ENCODE peak calls at places on chromosomes 3 and 15, in five cellular contexts. O is GM12878; I is dorsolateral prefrontal cortex; S is CD8-positive, alpha-beta T cell; G is tibial artery. Y is an unnamed sample.

GRCh38 chr3:148218222-148218621 is 479.5 kb upstream of the AGTR1 start:
- DNase-seq in I (no peak), S (no peak), O (no peak), G (peak), Y (no peak)

GRCh38 chr3:67009716-67010115 is 11.6 kb downstream of the KBTBD8 start:
- DNase-seq in I (no peak), G (no peak), S (no peak), O (no peak), Y (no peak)

GRCh38 chr15:73983211-73983727 is 8.8 kb downstream of the STOML1 start:
- DNase-seq in I (no peak), G (peak), S (no peak), O (no peak), Y (no peak)

GRCh38 chr15:56058986-56059385 is 65.6 kb upstream of the NEDD4 start:
- DNase-seq in S (no peak), G (no peak), I (no peak), O (no peak), Y (no peak)

GRCh38 chr3:40070816-40071215 is 238.7 kb upstream of the EIF1B start:
- DNase-seq in S (no peak), G (no peak), O (no peak), I (no peak), Y (no peak)

GRCh38 chr15:62444104-62445027 is 279.3 kb upstream of the C2CD4B start:
- DNase-seq in G (no peak), O (no peak), S (no peak), I (peak), Y (no peak)

GRCh38 chr3:127074900-127075360 is 92.0 kb downstream of the PLXNA1 start:
- DNase-seq in I (peak), O (peak), S (no peak), G (peak), Y (peak)

GRCh38 chr3:110858549-110858948 is 213.1 kb upstream of the NECTIN3 start:
- DNase-seq in S (no peak), O (no peak), G (no peak), I (no peak), Y (no peak)

GRCh38 chr3:37082317-37082716 is 89.0 kb downstream of the MLH1 start:
- DNase-seq in O (no peak), I (no peak), G (no peak), S (no peak), Y (no peak)

GRCh38 chr15:72998226-72998625 is 54.0 kb upstream of the NEO1 start:
- DNase-seq in S (no peak), O (no peak), I (no peak), G (no peak), Y (no peak)

GRCh38 chr3:195838714-195839113 is 27.0 kb upstream of the MUC4 start:
- DNase-seq in G (no peak), O (no peak), S (no peak), I (no peak), Y (peak)

GRCh38 chr3:17639765-17640164 is 102.7 kb downstream of the TBC1D5 start:
- DNase-seq in O (no peak), S (no peak), G (peak), I (no peak), Y (no peak)

GRCh38 chr3:42688016-42688415 is 2.7 kb downstream of the KLHL40 start:
- DNase-seq in S (no peak), I (peak), O (no peak), G (peak), Y (no peak)

GRCh38 chr3:194944526-194944925 is 258.8 kb downstream of the FAM43A start:
- DNase-seq in G (no peak), I (no peak), O (no peak), S (no peak), Y (no peak)

GRCh38 chr15:60957111-60957510 is 272.0 kb downstream of the RORA start:
- DNase-seq in S (no peak), I (no peak), G (no peak), O (no peak), Y (no peak)

GRCh38 chr15:97077930-97078329 is 747.4 kb downstream of the NR2F2 start:
- DNase-seq in O (no peak), I (no peak), G (no peak), S (no peak), Y (no peak)

GRCh38 chr15:87829651-87830050 is 426.9 kb downstream of the NTRK3 start:
- DNase-seq in I (no peak), G (no peak), S (no peak), O (no peak), Y (no peak)

GRCh38 chr3:61807865-61808276 is 246.5 kb downstream of the PTPRG start:
- DNase-seq in G (no peak), I (no peak), O (no peak), S (no peak), Y (no peak)

GRCh38 chr3:177250108-177250507 is 52.8 kb upstream of the TBL1XR1 start:
- DNase-seq in S (no peak), O (no peak), G (no peak), I (no peak), Y (no peak)

GRCh38 chr3:13091898-13092620 is 18.8 kb upstream of the IQSEC1 start:
- DNase-seq in G (peak), O (no peak), S (peak), I (peak), Y (peak)

GRCh38 chr3:176766862-176767261 is 430.4 kb downstream of the TBL1XR1 start:
- DNase-seq in O (no peak), G (no peak), I (no peak), S (no peak), Y (no peak)

GRCh38 chr3:72426618-72427397 is 421.4 kb downstream of the SHQ1 start:
- DNase-seq in G (no peak), O (no peak), I (no peak), S (no peak), Y (peak)

GRCh38 chr3:197369545-197369944 is 71.1 kb upstream of the DLG1 start:
- DNase-seq in G (peak), I (no peak), O (no peak), S (no peak), Y (no peak)

GRCh38 chr15:90261811-90262210 is 3.7 kb upstream of the NGRN start:
- DNase-seq in I (peak), S (no peak), G (no peak), O (no peak), Y (no peak)

GRCh38 chr3:54326951-54327350 is 204.6 kb downstream of the CACNA2D3 start:
- DNase-seq in O (no peak), I (no peak), G (no peak), S (no peak), Y (no peak)

GRCh38 chr15:95263751-95264150 is 1032.4 kb downstream of the MCTP2 start:
- DNase-seq in G (no peak), I (no peak), S (no peak), O (no peak), Y (no peak)

DNA sequence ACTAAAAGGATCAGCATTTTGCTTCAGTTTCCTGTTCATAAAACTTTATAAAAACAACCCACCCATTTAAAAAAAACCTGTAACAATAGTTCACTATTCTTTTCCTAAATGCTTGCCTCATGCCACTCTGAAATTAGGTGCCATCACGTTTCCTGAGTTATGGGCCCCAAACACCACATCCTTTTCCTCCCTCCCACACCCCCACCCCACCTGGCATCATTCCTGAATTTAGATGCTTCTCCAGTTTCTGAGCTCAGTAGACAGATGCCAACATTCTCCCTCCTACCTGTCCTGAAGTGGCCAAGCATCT is 11.9 kb upstream of the ARHGEF3 start:
- DNase-seq in I (no peak), O (no peak), G (no peak), S (no peak), Y (no peak)
- H3K4me3 ChIP-seq in I (no peak), O (no peak), G (no peak), S (no peak), Y (no peak)

GRCh38 chr15:59632714-59633113 is 21.1 kb downstream of the GCNT3 start:
- DNase-seq in O (no peak), I (no peak), G (no peak), S (no peak), Y (no peak)
- TF ChIP-seq CTCF in O (peak), I (no peak), G (no peak), S (no peak), Y (peak)

DNA sequence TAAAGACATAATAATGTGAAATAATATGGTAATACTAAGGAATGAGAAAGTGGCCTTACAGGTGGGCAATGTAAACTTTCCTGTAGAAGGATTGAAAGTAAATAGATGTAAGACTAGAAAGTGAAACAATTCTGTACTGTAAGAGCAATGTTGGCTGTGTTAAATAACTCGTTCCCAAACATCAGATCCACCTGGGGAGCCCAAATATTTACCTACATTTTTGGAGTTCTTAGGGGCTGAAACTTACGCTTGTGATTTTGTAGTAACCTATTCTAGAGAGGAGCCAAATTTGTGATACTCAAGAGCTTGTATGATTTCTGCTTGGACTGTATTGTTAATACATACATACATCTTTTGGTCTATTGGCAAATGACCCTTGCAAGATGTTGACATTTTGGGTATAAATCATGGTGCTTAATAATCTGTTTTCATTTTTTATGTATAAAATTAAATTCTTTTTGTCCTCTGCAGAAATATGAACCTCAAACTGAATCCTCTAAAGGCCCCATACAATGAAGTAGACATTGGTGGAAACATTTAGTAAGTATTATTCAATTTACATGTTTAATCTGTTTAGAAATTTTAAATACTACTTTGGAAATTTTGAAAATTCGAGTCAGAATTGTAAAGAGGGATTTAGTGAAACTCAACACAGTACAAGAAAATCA is 8.5 kb upstream of the CHD2 start:
- DNase-seq in O (no peak), S (no peak), I (no peak), G (no peak), Y (no peak)
- H3K4me3 ChIP-seq in O (no peak), S (no peak), I (no peak), G (no peak), Y (no peak)

GRCh38 chr3:159486580-159486979 is 502.1 kb upstream of the IL12A start:
- DNase-seq in G (no peak), I (no peak), O (no peak), S (no peak), Y (peak)
- TF ChIP-seq CTCF in G (no peak), I (no peak), O (peak), S (no peak), Y (peak)

DNA sequence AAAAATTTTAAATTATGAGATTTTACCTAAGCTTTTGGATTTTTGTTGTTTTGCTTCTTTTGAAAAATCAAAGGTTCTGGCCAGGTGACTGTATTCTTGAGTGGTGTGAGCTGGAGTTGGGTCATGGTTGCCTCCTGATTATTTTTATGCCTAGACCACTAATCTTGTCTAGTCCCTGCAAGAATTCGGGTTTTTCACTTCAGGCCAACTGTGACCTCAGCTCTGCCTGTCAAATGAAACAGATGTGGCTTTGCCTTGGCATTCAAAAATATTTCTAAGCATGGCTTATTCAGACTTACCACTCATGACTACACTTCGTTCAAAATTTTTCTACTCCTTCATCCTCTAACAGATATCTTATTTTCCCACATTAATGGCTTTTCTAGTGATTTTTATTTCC is 25.4 kb upstream of the CDV3 start:
- DNase-seq in O (no peak), I (no peak), G (no peak), S (no peak), Y (no peak)
- H3K4me3 ChIP-seq in O (no peak), I (no peak), G (no peak), S (no peak), Y (no peak)

GRCh38 chr15:81108427-81108826 is 25.6 kb upstream of the CFAP161 start:
- DNase-seq in I (no peak), S (no peak), G (no peak), O (no peak), Y (peak)
- TF ChIP-seq CTCF in I (peak), S (peak), G (peak), O (peak), Y (peak)

GRCh38 chr15:48556159-48556897 is 89.2 kb downstream of the FBN1 start:
- DNase-seq in G (no peak), O (no peak), S (no peak), I (no peak), Y (no peak)

GRCh38 chr15:48559270-48559669 is 86.2 kb downstream of the FBN1 start:
- DNase-seq in S (no peak), O (no peak), G (peak), I (no peak), Y (no peak)

GRCh38 chr15:48560321-48561051 is 85.0 kb downstream of the FBN1 start:
- DNase-seq in G (no peak), S (no peak), I (no peak), O (peak), Y (peak)

GRCh38 chr15:48555244-48555804 is 90.2 kb downstream of the FBN1 start:
- DNase-seq in S (no peak), O (no peak), G (no peak), I (no peak), Y (no peak)

DNA sequence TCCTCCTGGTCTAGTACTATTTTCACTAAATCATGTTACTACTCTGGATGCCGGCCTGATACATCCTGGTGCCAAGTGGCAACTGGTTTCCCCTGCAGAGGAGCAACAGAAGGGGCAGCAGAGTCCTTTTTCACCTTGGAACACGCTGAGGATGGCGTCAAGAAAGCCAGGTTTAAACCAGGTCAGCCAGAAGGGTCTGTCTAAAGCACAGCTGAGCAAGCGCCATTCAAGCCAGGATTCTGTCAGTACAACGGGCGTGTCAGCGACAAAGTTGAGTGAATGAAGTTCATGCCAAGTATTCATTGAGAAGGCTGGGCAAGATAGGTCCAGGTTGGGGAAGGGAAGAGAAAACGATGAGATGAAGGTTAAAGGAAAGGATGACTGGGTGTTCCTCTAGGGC is 88.2 kb downstream of the FBN1 start:
- DNase-seq in G (no peak), I (no peak), O (no peak), S (no peak), Y (no peak)
- H3K4me3 ChIP-seq in G (no peak), I (no peak), O (no peak), S (no peak), Y (no peak)

GRCh38 chr3:4419920-4420319 is 47.1 kb downstream of the SUMF1 start:
- DNase-seq in S (no peak), I (no peak), O (no peak), G (no peak), Y (no peak)
- TF ChIP-seq CTCF in S (no peak), I (no peak), O (no peak), G (no peak), Y (no peak)

DNA sequence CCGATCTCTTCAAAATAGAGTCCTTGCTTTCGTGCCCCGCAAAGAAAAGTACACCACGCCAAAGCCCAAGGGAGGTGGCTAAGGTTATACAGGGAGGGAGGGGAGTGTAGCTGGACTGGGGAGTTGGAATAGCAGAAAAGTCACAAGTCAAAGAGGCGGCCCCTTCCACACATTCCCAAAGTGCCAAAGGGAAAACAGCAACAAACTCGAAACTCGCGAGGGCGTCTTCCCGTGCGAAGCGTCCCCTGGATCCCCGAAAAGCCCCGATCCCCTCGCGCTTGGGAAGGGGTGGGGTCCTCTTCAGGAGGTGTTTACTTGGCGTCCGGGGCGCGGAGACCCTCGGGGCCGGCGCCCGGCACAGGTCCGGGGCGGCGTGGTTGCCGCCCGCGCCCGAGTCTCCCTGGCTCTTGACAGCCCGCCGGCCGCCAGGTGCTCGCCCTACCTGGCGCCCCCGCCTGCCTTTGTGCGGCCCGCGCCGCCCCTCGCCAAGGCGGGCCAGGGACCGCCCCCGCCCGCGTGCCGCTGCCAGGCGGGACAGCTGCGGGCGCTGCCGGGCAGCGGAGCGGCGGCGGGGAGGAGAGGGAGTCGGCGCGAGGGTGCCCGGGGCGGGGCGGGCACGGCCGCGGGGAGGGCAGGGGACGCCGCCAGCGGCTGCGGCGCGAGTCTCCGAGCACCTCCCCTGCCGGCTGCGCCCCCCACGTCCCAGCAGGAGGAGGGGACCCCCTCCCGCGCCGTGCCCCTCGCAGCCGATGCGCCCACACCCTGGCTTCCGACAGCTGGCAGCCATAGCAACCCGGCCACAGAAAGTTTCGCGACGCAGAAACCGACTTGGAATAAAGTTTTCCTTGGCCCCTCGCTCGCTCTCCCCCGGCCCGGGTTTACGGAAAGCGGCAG is 966 bp downstream of the MYO1E start:
- DNase-seq in I (peak), G (peak), O (no peak), S (no peak), Y (peak)
- H3K4me3 ChIP-seq in I (peak), G (peak), O (peak), S (peak), Y (peak)

DNA sequence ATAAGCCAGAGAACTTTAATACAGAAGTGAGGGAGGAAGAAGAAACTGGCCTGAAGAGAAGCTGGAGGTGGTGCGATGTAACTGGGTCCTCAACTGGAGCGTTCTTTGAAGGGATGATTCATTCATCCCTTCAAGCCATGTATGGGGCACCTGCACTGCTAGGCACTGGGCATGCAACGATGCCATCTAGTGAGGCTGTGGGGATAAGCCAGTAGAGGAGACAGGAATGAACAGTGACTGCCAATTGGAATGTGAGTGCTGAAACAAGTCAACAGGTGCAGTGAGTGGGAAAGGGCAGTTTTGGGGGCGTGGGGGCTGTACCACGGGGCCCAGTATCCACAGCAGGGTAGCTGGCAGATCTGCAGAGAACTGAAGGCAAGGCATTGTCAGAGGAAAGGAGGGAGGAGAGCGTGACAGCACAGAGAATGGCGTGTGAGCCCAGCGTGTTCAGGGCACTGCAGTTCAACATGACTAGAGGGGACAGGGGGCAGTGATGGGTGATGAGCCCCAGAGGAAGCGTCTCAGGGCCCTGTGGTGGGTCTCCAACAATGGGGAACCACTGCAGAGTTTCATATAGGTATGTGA is 3.8 kb upstream of the KIF23 start:
- DNase-seq in S (no peak), I (no peak), O (no peak), G (no peak), Y (peak)
- TF ChIP-seq CTCF in S (no peak), I (no peak), O (peak), G (peak), Y (peak)